ENCODE peak calls at places on chromosomes 12 and 14, in five cellular contexts. O is progenitor cell of endocrine pancreas, J is ovary, F is NCI-H2171 treated with DMSO at 0.1 percent for 48 hours, K is endothelial cell. M is an unnamed sample.

GRCh38 chr12:84554199-84554723 is 358.3 kb downstream of the SLC6A15 start:
- DNase-seq in J (no peak), K (no peak), O (no peak), F (no peak), M (no peak)

GRCh38 chr12:131754184-131754583 is 43.3 kb downstream of the SFSWAP start:
- DNase-seq in O (no peak), J (no peak), F (no peak), K (no peak), M (no peak)

GRCh38 chr14:64861916-64862315 is 17.8 kb downstream of the SPTB start:
- DNase-seq in O (no peak), K (no peak), J (no peak), F (no peak), M (peak)

GRCh38 chr14:32078794-32079663 is 1.9 kb downstream of the ARHGAP5 start:
- DNase-seq in K (no peak), F (peak), J (no peak), O (no peak), M (no peak)

GRCh38 chr14:66401447-66402095 is 84.6 kb upstream of the CCDC196 start:
- DNase-seq in K (no peak), J (no peak), F (peak), O (no peak), M (no peak)

GRCh38 chr12:93571854-93572711 is at the start of gene SOCS2:
- DNase-seq in K (peak), J (peak), O (peak), F (peak), M (peak)

GRCh38 chr12:24551368-24551767 is 397.5 kb downstream of the BCAT1 start:
- DNase-seq in J (no peak), F (no peak), K (no peak), O (no peak), M (no peak)

GRCh38 chr12:98419795-98420402 is 95.5 kb upstream of the TMPO start:
- DNase-seq in F (no peak), K (no peak), J (no peak), O (no peak), M (no peak)

GRCh38 chr12:94779520-94779919 is 129.2 kb upstream of the TMCC3 start:
- DNase-seq in K (no peak), J (no peak), F (no peak), O (no peak), M (no peak)

GRCh38 chr12:99916555-99916954 is 68.2 kb downstream of the ANKS1B start:
- DNase-seq in F (no peak), K (no peak), J (no peak), O (no peak), M (no peak)

GRCh38 chr14:70045715-70046535 is 142.8 kb downstream of the SLC8A3 start:
- DNase-seq in O (peak), J (no peak), K (peak), F (peak), M (peak)